ENCODE peak calls at places on chromosomes 2 and 18, in six cellular contexts. N, B, T, J, Y and L are unnamed samples.

GRCh38 chr2:218257390-218257981 is 3.3 kb upstream of the GPBAR1 start:
- DNase-seq in T (no peak), J (no peak), N (peak), Y (no peak), B (peak), L (peak)

GRCh38 chr2:97761192-97761591 is 47.8 kb downstream of the ZAP70 start:
- DNase-seq in B (no peak), T (no peak), J (no peak), Y (no peak), N (no peak), L (peak)

GRCh38 chr2:138830547-138830946 is 50.4 kb upstream of the NXPH2 start:
- DNase-seq in T (no peak), N (no peak), J (no peak), Y (no peak), B (peak), L (no peak)

GRCh38 chr2:136932700-136933099 is 167.4 kb downstream of the THSD7B start:
- DNase-seq in Y (no peak), J (no peak), N (peak), B (peak), T (no peak), L (no peak)

GRCh38 chr2:216787851-216788250 is 72.0 kb downstream of the TNP1 start:
- DNase-seq in T (no peak), B (no peak), N (no peak), J (no peak), Y (no peak), L (no peak)

GRCh38 chr2:152468832-152469692 is 134.1 kb downstream of the FMNL2 start:
- DNase-seq in T (no peak), N (no peak), Y (no peak), B (peak), J (no peak), L (no peak)

GRCh38 chr2:1632510-1632909 is 111.8 kb downstream of the PXDN start:
- DNase-seq in T (no peak), J (no peak), N (no peak), B (no peak), Y (no peak), L (no peak)

GRCh38 chr2:72678036-72678435 is 147.8 kb downstream of the EXOC6B start:
- DNase-seq in B (no peak), Y (no peak), N (no peak), T (no peak), J (no peak), L (no peak)

GRCh38 chr2:138177693-138178092 is 213.4 kb downstream of the HNMT start:
- DNase-seq in N (no peak), T (no peak), B (no peak), Y (no peak), J (no peak), L (no peak)

GRCh38 chr2:17538844-17539554 is 1.5 kb upstream of the VSNL1 start:
- DNase-seq in B (peak), Y (peak), J (peak), N (peak), T (no peak), L (no peak)

GRCh38 chr2:240432430-240432819 is 3.0 kb upstream of the GPC1 start:
- DNase-seq in B (no peak), Y (peak), N (no peak), J (peak), T (no peak), L (no peak)

GRCh38 chr2:36178384-36178783 is 177.2 kb upstream of the CRIM1 start:
- DNase-seq in Y (no peak), J (no peak), B (no peak), T (no peak), N (no peak), L (no peak)

GRCh38 chr18:62436636-62437519 is 85.9 kb upstream of the ZCCHC2 start:
- DNase-seq in B (peak), Y (peak), N (no peak), T (no peak), J (peak), L (no peak)

GRCh38 chr2:239534581-239535412 is 134.0 kb upstream of the HDAC4 start:
- DNase-seq in B (no peak), Y (no peak), N (no peak), J (no peak), T (no peak), L (no peak)

GRCh38 chr2:188452084-188452483 is 160.4 kb downstream of the GULP1 start:
- DNase-seq in J (no peak), B (no peak), T (no peak), N (no peak), Y (no peak), L (no peak)

GRCh38 chr2:165794520-165794882 is 454 bp upstream of the GALNT3 start:
- DNase-seq in J (peak), Y (peak), T (no peak), N (peak), B (peak), L (peak)

GRCh38 chr2:23697676-23698075 is 229.2 kb downstream of the ATAD2B start:
- DNase-seq in Y (no peak), B (no peak), J (no peak), T (no peak), N (no peak), L (no peak)

GRCh38 chr2:99425022-99425421 is 64.8 kb downstream of the REV1 start:
- DNase-seq in Y (no peak), J (no peak), N (no peak), B (peak), T (no peak), L (no peak)

GRCh38 chr18:62060820-62061219 is 126.0 kb downstream of the PIGN start:
- DNase-seq in J (no peak), Y (no peak), B (no peak), T (no peak), N (no peak), L (no peak)

GRCh38 chr2:224405841-224406370 is 4.0 kb upstream of the FAM124B start:
- DNase-seq in Y (no peak), N (no peak), B (peak), J (no peak), T (no peak), L (no peak)

GRCh38 chr2:48496867-48497266 is 33.1 kb upstream of the STON1 start:
- DNase-seq in Y (no peak), J (no peak), T (no peak), B (no peak), N (no peak), L (no peak)

GRCh38 chr2:124325667-124326425 is 300.8 kb downstream of the CNTNAP5 start:
- DNase-seq in B (no peak), J (no peak), N (no peak), T (no peak), Y (no peak), L (no peak)

GRCh38 chr2:36452279-36452678 is 96.7 kb downstream of the CRIM1 start:
- DNase-seq in N (no peak), Y (no peak), B (no peak), J (no peak), T (no peak), L (no peak)

GRCh38 chr2:112836695-112837117 is at the start of gene IL1B:
- DNase-seq in N (no peak), T (no peak), B (peak), Y (no peak), J (no peak), L (no peak)

GRCh38 chr2:42010743-42011298 is 37.0 kb upstream of the PKDCC start:
- DNase-seq in N (no peak), J (no peak), T (no peak), Y (no peak), B (no peak), L (no peak)

GRCh38 chr2:24365051-24365450 is 4.7 kb upstream of the ITSN2 start:
- DNase-seq in Y (peak), N (no peak), T (no peak), B (peak), J (peak), L (no peak)

DNA sequence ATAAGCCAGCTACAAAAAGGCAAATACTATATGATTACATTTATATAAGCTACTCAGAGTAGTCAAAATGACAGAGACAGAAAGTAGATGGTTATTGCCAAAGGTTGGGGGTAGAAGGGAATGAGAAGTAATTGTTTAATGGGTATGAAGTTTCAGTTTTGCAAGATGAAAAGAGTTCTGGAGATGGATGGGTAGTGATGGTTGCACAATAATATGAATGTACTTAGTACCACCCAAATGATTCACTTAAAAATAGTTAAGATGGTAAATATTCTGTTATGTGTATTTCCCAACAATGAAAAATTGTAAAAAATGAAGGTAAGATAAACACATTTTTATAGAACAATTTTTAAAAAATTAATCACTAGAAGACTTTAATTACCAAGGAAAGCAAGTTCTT is 448.4 kb downstream of the ADCYAP1 start:
- DNase-seq in B (peak), Y (no peak), T (no peak), N (no peak), J (no peak), L (no peak)
- TF ChIP-seq CTCF in B (no peak), Y (no peak), T (no peak), N (no peak), J (no peak), L (no peak)

DNA sequence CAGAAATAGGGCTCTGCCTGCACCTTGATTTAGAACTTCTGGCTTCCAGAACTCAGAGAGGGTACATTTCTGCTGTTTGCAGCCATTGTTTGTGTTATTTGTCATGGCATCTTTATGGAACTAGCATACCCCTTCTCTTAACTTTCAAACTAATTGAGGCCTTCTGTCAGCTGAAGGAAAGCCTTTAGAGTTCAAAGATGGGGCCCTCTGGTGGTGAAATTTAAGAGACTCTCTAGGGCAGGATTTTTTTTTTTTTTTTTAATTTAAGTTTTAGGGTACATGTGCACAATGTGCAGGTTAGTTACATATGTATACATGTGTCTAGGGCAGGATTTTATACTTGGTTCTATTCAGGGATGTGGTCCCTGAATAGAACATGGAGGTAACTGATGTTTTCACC is 260.6 kb upstream of the LINC00305 start:
- DNase-seq in T (no peak), J (no peak), N (peak), B (peak), Y (no peak), L (no peak)
- TF ChIP-seq CTCF in T (no peak), J (peak), N (peak), B (peak), Y (peak), L (peak)

DNA sequence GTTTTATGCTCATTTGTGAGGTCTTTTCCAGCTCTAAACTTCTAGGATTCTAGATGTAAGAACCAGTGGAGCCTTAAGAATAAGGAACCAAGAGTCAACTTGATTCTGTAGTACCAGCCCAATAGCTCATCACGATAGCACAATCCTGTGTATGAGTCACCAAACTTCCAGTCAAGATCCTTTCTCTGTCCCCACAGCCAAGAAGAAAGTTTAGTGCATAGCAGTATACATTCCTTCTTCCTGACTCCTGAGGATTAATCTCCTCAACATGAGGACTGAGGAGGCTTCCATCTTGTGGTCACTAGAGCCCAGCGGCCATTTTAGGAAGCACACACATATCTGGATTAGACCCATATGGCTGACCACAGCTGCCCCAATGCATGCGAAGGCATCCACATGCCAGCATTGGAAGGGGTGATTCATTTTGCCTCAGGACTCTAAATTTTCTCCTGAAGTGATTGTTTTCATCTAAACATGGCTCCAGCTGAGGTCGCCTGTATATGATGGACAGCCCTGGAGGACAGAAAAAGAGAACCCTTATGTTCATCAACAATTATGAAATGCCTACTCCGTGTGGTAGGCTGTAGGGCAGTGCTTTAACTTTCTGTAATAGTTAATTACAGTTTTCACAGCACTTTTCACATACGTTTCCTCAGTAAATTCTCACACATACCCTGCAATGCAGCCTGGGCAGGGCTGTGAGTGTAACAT is 53.5 kb downstream of the RASGRP3 start:
- DNase-seq in Y (no peak), B (peak), J (no peak), N (no peak), T (peak), L (no peak)
- TF ChIP-seq CTCF in Y (no peak), B (no peak), J (no peak), N (no peak), T (no peak), L (no peak)

GRCh38 chr18:77648415-77648814 is 398.8 kb downstream of the GALR1 start:
- DNase-seq in N (no peak), T (no peak), J (no peak), Y (no peak), B (no peak), L (no peak)

GRCh38 chr18:77645170-77645872 is 395.7 kb downstream of the GALR1 start:
- DNase-seq in N (no peak), B (no peak), T (no peak), J (no peak), Y (no peak), L (no peak)

GRCh38 chr18:77651441-77651840 is 401.8 kb downstream of the GALR1 start:
- DNase-seq in T (no peak), Y (no peak), B (no peak), J (no peak), N (no peak), L (no peak)

GRCh38 chr18:77650799-77651385 is 401.2 kb downstream of the GALR1 start:
- DNase-seq in Y (peak), T (peak), B (peak), N (peak), J (peak), L (peak)

DNA sequence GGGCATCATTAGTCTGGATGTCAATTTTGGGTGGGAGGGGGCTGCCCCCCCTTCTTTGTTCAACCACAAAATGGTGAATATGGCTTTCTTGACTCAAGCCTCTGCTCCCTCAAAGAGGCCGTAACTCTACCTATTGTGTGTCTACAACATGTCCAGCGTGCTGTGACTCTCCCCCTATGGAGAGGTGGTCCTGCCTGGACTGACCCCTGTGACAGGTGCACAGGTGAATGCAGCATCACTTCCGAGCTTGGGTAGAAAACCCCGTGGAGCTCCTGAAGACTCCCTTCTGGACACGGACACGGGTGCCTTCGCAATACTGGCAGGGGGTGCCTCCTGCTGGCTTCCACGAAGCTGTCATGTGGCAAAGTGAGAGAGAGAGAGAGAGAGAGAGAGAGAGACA is 397.8 kb downstream of the GALR1 start:
- DNase-seq in T (no peak), Y (no peak), B (no peak), N (no peak), J (no peak), L (no peak)
- TF ChIP-seq CTCF in T (no peak), Y (no peak), B (no peak), N (no peak), J (no peak), L (no peak)